ENCODE peak calls at places on chromosome 16, in six cellular contexts. H, Q, V, I, R and D are unnamed samples.

GRCh38 chr16:25063865-25064264 is 47.7 kb upstream of the LCMT1 start:
- DNase-seq in H (no peak), Q (no peak), V (peak), I (peak), R (no peak), D (no peak)

GRCh38 chr16:84847554-84848415 is 28.0 kb downstream of the CRISPLD2 start:
- DNase-seq in H (no peak), Q (no peak), V (no peak), I (no peak), R (no peak), D (no peak)

GRCh38 chr16:56199164-56199563 is 7.9 kb downstream of the GNAO1 start:
- DNase-seq in H (no peak), Q (no peak), V (no peak), I (no peak), R (no peak), D (no peak)

GRCh38 chr16:6656760-6657159 is 675.9 kb upstream of the RBFOX1 start:
- DNase-seq in H (no peak), Q (no peak), V (no peak), I (no peak), R (no peak), D (no peak)

GRCh38 chr16:64182985-64183384 is 938.9 kb downstream of the CDH11 start:
- DNase-seq in H (no peak), Q (peak), V (no peak), I (peak), R (no peak), D (no peak)

GRCh38 chr16:85237817-85238216 is 125.5 kb upstream of the CIBAR2 start:
- DNase-seq in H (no peak), Q (no peak), V (no peak), I (no peak), R (no peak), D (no peak)

GRCh38 chr16:17561056-17561455 is 90.3 kb upstream of the XYLT1 start:
- DNase-seq in H (peak), Q (no peak), V (no peak), I (no peak), R (no peak), D (no peak)

GRCh38 chr16:13453938-13454553 is 465.9 kb upstream of the ERCC4 start:
- DNase-seq in H (peak), Q (no peak), V (no peak), I (no peak), R (no peak), D (peak)

GRCh38 chr16:69326172-69326873 is 4.1 kb downstream of the PDF start:
- DNase-seq in H (no peak), Q (no peak), V (no peak), I (no peak), R (no peak), D (no peak)

GRCh38 chr16:71709231-71709781 is 15.2 kb downstream of the PHLPP2 start:
- DNase-seq in H (no peak), Q (peak), V (peak), I (peak), R (no peak), D (no peak)

GRCh38 chr16:35431829-35432663 is 1972.6 kb downstream of the TP53TG3F start:
- DNase-seq in H (no peak), Q (no peak), V (no peak), I (no peak), R (no peak), D (peak)

GRCh38 chr16:4053663-4054479 is 62.4 kb downstream of the ADCY9 start:
- DNase-seq in H (peak), Q (peak), V (peak), I (peak), R (no peak), D (peak)

GRCh38 chr16:85986931-85987749 is 88.2 kb downstream of the IRF8 start:
- DNase-seq in H (no peak), Q (no peak), V (no peak), I (no peak), R (peak), D (no peak)

GRCh38 chr16:69482410-69482951 is 58.1 kb downstream of the CYB5B start:
- DNase-seq in H (no peak), Q (peak), V (peak), I (peak), R (no peak), D (peak)

GRCh38 chr16:82753821-82754220 is 127.1 kb downstream of the CDH13 start:
- DNase-seq in H (no peak), Q (no peak), V (no peak), I (no peak), R (no peak), D (no peak)

GRCh38 chr16:12673466-12673865 is 130.2 kb downstream of the CPPED1 start:
- DNase-seq in H (no peak), Q (no peak), V (no peak), I (no peak), R (no peak), D (no peak)

GRCh38 chr16:16908058-16908457 is 529.1 kb downstream of the NPIPA7 start:
- DNase-seq in H (no peak), Q (no peak), V (no peak), I (no peak), R (no peak), D (no peak)

GRCh38 chr16:21159281-21159951 is 942 bp downstream of the LDAF1 start:
- DNase-seq in H (no peak), Q (peak), V (no peak), I (no peak), R (peak), D (no peak)

GRCh38 chr16:50657251-50657650 is 23.9 kb downstream of the SNX20 start:
- DNase-seq in H (no peak), Q (no peak), V (no peak), I (no peak), R (no peak), D (no peak)

GRCh38 chr16:89285381-89285780 is 67.9 kb downstream of the ZNF778 start:
- DNase-seq in H (no peak), Q (no peak), V (no peak), I (no peak), R (no peak), D (no peak)

GRCh38 chr16:10500582-10500981 is 79.8 kb downstream of the EMP2 start:
- DNase-seq in H (no peak), Q (no peak), V (no peak), I (no peak), R (no peak), D (no peak)

GRCh38 chr16:11251525-11252481 is 4.2 kb downstream of the SOCS1 start:
- DNase-seq in H (no peak), Q (peak), V (peak), I (peak), R (no peak), D (no peak)

GRCh38 chr16:31718998-31719397 is 154.6 kb upstream of the ZNF267 start:
- DNase-seq in H (no peak), Q (no peak), V (peak), I (no peak), R (no peak), D (no peak)

GRCh38 chr16:89738072-89738377 is 16.7 kb downstream of the ZNF276 start:
- DNase-seq in H (no peak), Q (no peak), V (no peak), I (no peak), R (no peak), D (no peak)

GRCh38 chr16:64174327-64174726 is 947.5 kb downstream of the CDH11 start:
- DNase-seq in H (no peak), Q (peak), V (no peak), I (no peak), R (no peak), D (no peak)

GRCh38 chr16:10242916-10243315 is 60.7 kb upstream of the GRIN2A start:
- DNase-seq in H (no peak), Q (no peak), V (no peak), I (no peak), R (no peak), D (no peak)

GRCh38 chr16:80250376-80250775 is 290.4 kb upstream of the DYNLRB2 start:
- DNase-seq in H (no peak), Q (no peak), V (no peak), I (no peak), R (no peak), D (no peak)

GRCh38 chr16:49463529-49463928 is 89.9 kb downstream of the C16orf78 start:
- DNase-seq in H (no peak), Q (no peak), V (no peak), I (no peak), R (no peak), D (no peak)

GRCh38 chr16:66502020-66502913 is 47.7 kb downstream of the TK2 start:
- DNase-seq in H (no peak), Q (peak), V (peak), I (peak), R (peak), D (no peak)

GRCh38 chr16:1550061-1550460 is 16.6 kb downstream of the TMEM204 start:
- DNase-seq in H (no peak), Q (no peak), V (no peak), I (no peak), R (no peak), D (no peak)

GRCh38 chr16:19419691-19420060 is 2.0 kb downstream of the TMC5 start:
- DNase-seq in H (no peak), Q (peak), V (no peak), I (no peak), R (no peak), D (no peak)